ENCODE peak calls at places on chromosome 17, in ten cellular contexts. K is GM23248; M is tibial nerve; O is IMR-90; T is SJSA1; Q is neural progenitor cell; W is CD4-positive, alpha-beta memory T cell; R is tibial artery; P is CD8-positive, alpha-beta memory T cell; E is cardiac muscle cell. U is an unnamed sample.
A peak's percentile ranks its signal among the peaks of the same experiment; 100 is the strongest.

GRCh38 chr17:65173284-65173793 is 36.2 kb downstream of the RGS9 start:
- DNase-seq in K (peak; percentile 32), M (no peak), O (peak; percentile 55), T (peak; percentile 79), Q (no peak), W (peak; percentile 77), R (no peak), P (peak; percentile 82), E (peak; percentile 86), U (no peak)

GRCh38 chr17:8872705-8873426 is 5.4 kb upstream of the PIK3R6 start:
- DNase-seq in K (no peak), M (no peak), O (no peak), T (no peak), Q (no peak), W (no peak), R (no peak), P (no peak), E (peak; percentile 6), U (no peak)

GRCh38 chr17:2792541-2793169 is 3.6 kb upstream of the RAP1GAP2 start:
- DNase-seq in K (no peak), M (no peak), O (no peak), T (no peak), Q (no peak), W (peak; percentile 78), R (no peak), P (peak; percentile 89), E (no peak), U (no peak)

GRCh38 chr17:19769946-19770652 is 22.0 kb upstream of the ALDH3A1 start:
- DNase-seq in K (peak; percentile 69), M (no peak), O (peak; percentile 70), T (peak; percentile 6), Q (no peak), W (no peak), R (no peak), P (no peak), E (peak; percentile 54), U (no peak)

GRCh38 chr17:9434502-9435113 is 141.0 kb downstream of the STX8 start:
- DNase-seq in K (no peak), M (no peak), O (no peak), T (no peak), Q (no peak), W (no peak), R (no peak), P (no peak), E (no peak), U (no peak)

GRCh38 chr17:5184284-5184683 is 7.4 kb downstream of the ZNF594 start:
- DNase-seq in K (no peak), M (no peak), O (no peak), T (no peak), Q (no peak), W (peak; percentile 45), R (no peak), P (peak; percentile 49), E (no peak), U (no peak)

GRCh38 chr17:82344175-82344907 is 10.8 kb upstream of the SECTM1 start:
- DNase-seq in K (no peak), M (no peak), O (no peak), T (no peak), Q (no peak), W (no peak), R (no peak), P (no peak), E (no peak), U (no peak)

GRCh38 chr17:61279476-61280145 is 120.0 kb upstream of the TBX2 start:
- DNase-seq in K (peak; percentile 51), M (no peak), O (peak; percentile 54), T (no peak), Q (no peak), W (no peak), R (no peak), P (no peak), E (no peak), U (no peak)

GRCh38 chr17:79792984-79793923 is 3.6 kb downstream of the CBX8 start:
- DNase-seq in K (peak; percentile 89), M (no peak), O (peak; percentile 92), T (peak; percentile 98), Q (peak; percentile 68), W (no peak), R (peak; percentile 54), P (no peak), E (peak; percentile 70), U (no peak)

DNA sequence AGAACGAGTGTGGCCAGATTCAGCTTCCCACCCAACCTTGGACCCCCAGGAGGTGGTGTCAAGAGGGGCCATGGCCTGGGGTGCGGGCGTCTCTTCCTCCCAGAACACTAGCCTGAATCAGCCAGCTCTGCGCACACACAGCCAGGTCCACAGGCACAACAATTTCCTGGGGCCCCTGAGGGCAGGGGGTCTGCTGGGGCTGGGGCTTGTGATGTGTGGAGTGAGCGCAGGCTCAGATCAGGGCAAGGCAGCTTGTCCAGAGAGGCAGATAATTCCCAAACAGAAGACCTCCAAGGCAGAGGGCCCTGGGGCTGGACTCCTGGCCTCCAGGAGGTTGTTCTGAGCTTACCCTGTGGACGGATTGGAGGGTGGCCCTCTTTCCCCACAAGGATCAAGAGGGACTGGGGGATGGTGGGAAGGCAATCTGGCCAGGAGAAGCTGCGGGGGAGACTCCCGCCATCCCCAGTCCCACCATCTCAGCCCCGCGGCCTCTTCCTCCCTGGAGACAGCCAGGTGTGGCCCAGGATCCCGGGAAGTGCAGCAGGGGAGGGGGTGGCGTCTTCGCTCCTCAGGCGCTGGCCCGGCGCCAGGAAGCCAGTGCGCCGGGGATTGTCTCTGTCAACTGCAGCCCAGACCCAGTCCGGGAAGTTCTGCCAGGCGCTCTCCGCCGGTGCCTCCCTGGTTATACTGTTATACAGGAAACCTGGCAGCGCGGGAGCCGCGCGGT is 52.0 kb upstream of the AMZ2 start:
- DNase-seq in K (no peak), M (no peak), O (no peak), T (no peak), Q (peak; percentile 52), W (peak; percentile 28), R (no peak), P (no peak), E (no peak), U (peak; percentile 57)
- H3K4me3 ChIP-seq in K (no peak overlapping the region), M (no peak overlapping the region), O (no peak overlapping the region), T (no peak overlapping the region), Q (peak overlapping the region; percentile 49), W (peak overlapping the region; percentile 54), R (peak overlapping the region; percentile 45), P (peak overlapping the region; percentile 37), E (peak overlapping the region; percentile 34), U (peak overlapping the region; percentile 29)

GRCh38 chr17:27603870-27604794 is 26.9 kb upstream of the LGALS9 start:
- DNase-seq in K (no peak), M (no peak), O (no peak), T (no peak), Q (no peak), W (no peak), R (no peak), P (no peak), E (no peak), U (no peak)

GRCh38 chr17:27605409-27605808 is 25.6 kb upstream of the LGALS9 start:
- DNase-seq in K (no peak), M (no peak), O (no peak), T (no peak), Q (no peak), W (no peak), R (no peak), P (no peak), E (no peak), U (no peak)

GRCh38 chr17:27601975-27602302 is 29.0 kb upstream of the LGALS9 start:
- DNase-seq in K (no peak), M (no peak), O (no peak), T (no peak), Q (no peak), W (no peak), R (no peak), P (no peak), E (no peak), U (no peak)

GRCh38 chr17:27602721-27603445 is 28.1 kb upstream of the LGALS9 start:
- DNase-seq in K (peak; percentile 76), M (peak; percentile 58), O (peak; percentile 62), T (peak; percentile 72), Q (peak; percentile 86), W (peak; percentile 66), R (peak; percentile 74), P (peak; percentile 53), E (peak; percentile 80), U (peak; percentile 61)

DNA sequence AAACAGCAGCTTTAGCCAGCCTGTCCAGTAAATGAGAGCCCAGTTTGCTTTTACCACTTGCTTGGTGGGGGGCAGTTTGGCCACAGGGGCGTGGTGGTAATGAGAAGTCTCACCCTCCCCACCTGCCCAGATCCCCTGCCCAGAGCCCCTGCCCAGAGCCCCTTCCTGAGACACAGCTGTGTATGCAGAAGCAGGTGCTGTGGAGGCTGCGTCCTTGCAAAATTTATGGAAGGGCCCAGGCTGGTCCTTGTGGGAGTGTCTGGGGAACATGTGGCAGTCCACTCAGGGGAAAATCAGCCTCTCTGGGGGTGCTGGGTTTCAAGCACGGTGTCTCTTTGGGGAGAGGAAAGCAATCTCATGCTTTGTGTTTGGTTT is 27.6 kb upstream of the LGALS9 start:
- DNase-seq in K (no peak), M (no peak), O (no peak), T (no peak), Q (no peak), W (no peak), R (no peak), P (no peak), E (no peak), U (no peak)
- H3K36me3 ChIP-seq in K (no peaks in the 10 kb centered on the region), M (peaks cover 10% of the 10 kb centered on the region), O (peaks cover 71% of the 10 kb centered on the region), T (peaks cover 22% of the 10 kb centered on the region), Q (no peaks in the 10 kb centered on the region), W (peaks cover 4% of the 10 kb centered on the region), R (peaks cover 41% of the 10 kb centered on the region), P (peaks cover 9% of the 10 kb centered on the region), E (peaks cover 9% of the 10 kb centered on the region), U (no peaks in the 10 kb centered on the region)

GRCh38 chr17:58153046-58153445 is 4.9 kb downstream of the OR4D1 start:
- DNase-seq in K (no peak), M (no peak), O (no peak), T (no peak), Q (no peak), W (peak; percentile 85), R (no peak), P (peak; percentile 85), E (no peak), U (no peak)
- H3K27me3 ChIP-seq in K (peaks cover 39% of the 10 kb centered on the region), M (no peaks in the 10 kb centered on the region), O (peaks cover 28% of the 10 kb centered on the region), T (peaks cover 82% of the 10 kb centered on the region), Q (peaks cover 100% of the 10 kb centered on the region), W (no peaks in the 10 kb centered on the region), R (peaks cover 37% of the 10 kb centered on the region), P (no peaks in the 10 kb centered on the region), E (peaks cover 97% of the 10 kb centered on the region), U (peaks cover 45% of the 10 kb centered on the region)

GRCh38 chr17:41537614-41537954 is 9.5 kb upstream of the KRT19 start:
- DNase-seq in K (no peak), M (no peak), O (no peak), T (no peak), Q (no peak), W (no peak), R (no peak), P (no peak), E (no peak), U (no peak)

GRCh38 chr17:41534899-41535546 is 6.9 kb upstream of the KRT19 start:
- DNase-seq in K (no peak), M (no peak), O (no peak), T (no peak), Q (no peak), W (no peak), R (no peak), P (no peak), E (no peak), U (no peak)

GRCh38 chr17:41536741-41537613 is 8.9 kb upstream of the KRT19 start:
- DNase-seq in K (no peak), M (no peak), O (no peak), T (no peak), Q (no peak), W (no peak), R (no peak), P (no peak), E (no peak), U (no peak)

GRCh38 chr17:41537990-41538389 is 9.9 kb upstream of the KRT19 start:
- DNase-seq in K (no peak), M (no peak), O (peak; percentile 20), T (no peak), Q (no peak), W (no peak), R (no peak), P (no peak), E (peak; percentile 69), U (no peak)

GRCh38 chr17:41535764-41536481 is 7.8 kb upstream of the KRT19 start:
- DNase-seq in K (no peak), M (no peak), O (no peak), T (no peak), Q (no peak), W (no peak), R (no peak), P (no peak), E (no peak), U (no peak)
- H3K4me3 ChIP-seq in K (no peak overlapping the region), M (no peak overlapping the region), O (no peak overlapping the region), T (no peak overlapping the region), Q (no peak overlapping the region), W (no peak overlapping the region), R (no peak overlapping the region), P (no peak overlapping the region), E (no peak overlapping the region), U (no peak overlapping the region)

U was measured in HAP-1.